ENCODE peak calls at places on chromosomes 11 and 22, in five cellular contexts. One of them, this sample, is unnamed.

GRCh38 chr11:116404143-116404800 is 368.5 kb downstream of the BUD13 start:
- DNase-seq in OCI-LY7: no peak
- DNase-seq in A549: no peak
- DNase-seq in ascending aorta: no peak
- DNase-seq in colonic mucosa: no peak
- DNase-seq in this sample: no peak

GRCh38 chr11:118434553-118435232 is 1.6 kb upstream of the KMT2A start:
- DNase-seq in OCI-LY7: peak
- DNase-seq in A549: no peak
- DNase-seq in ascending aorta: no peak
- DNase-seq in colonic mucosa: peak
- DNase-seq in this sample: peak

GRCh38 chr11:95262994-95263764 is 32.2 kb upstream of the SESN3 start:
- DNase-seq in OCI-LY7: no peak
- DNase-seq in A549: no peak
- DNase-seq in ascending aorta: no peak
- DNase-seq in colonic mucosa: no peak
- DNase-seq in this sample: no peak

GRCh38 chr22:46153930-46154329 is 3.6 kb downstream of the PPARA start:
- DNase-seq in OCI-LY7: no peak
- DNase-seq in A549: no peak
- DNase-seq in ascending aorta: no peak
- DNase-seq in colonic mucosa: no peak
- DNase-seq in this sample: no peak

GRCh38 chr11:97965849-97966646 is 1054.7 kb upstream of the CNTN5 start:
- DNase-seq in OCI-LY7: no peak
- DNase-seq in A549: no peak
- DNase-seq in ascending aorta: no peak
- DNase-seq in colonic mucosa: no peak
- DNase-seq in this sample: no peak

GRCh38 chr11:3095712-3096361 is 38.6 kb upstream of the CARS1 start:
- DNase-seq in OCI-LY7: no peak
- DNase-seq in A549: no peak
- DNase-seq in ascending aorta: peak
- DNase-seq in colonic mucosa: no peak
- DNase-seq in this sample: peak

GRCh38 chr11:130813196-130813595 is 103.1 kb downstream of the SNX19 start:
- DNase-seq in OCI-LY7: no peak
- DNase-seq in A549: no peak
- DNase-seq in ascending aorta: no peak
- DNase-seq in colonic mucosa: no peak
- DNase-seq in this sample: no peak

GRCh38 chr11:117634756-117635593 is 162.0 kb downstream of the DSCAML1 start:
- DNase-seq in OCI-LY7: no peak
- DNase-seq in A549: no peak
- DNase-seq in ascending aorta: no peak
- DNase-seq in colonic mucosa: no peak
- DNase-seq in this sample: no peak

GRCh38 chr11:47991894-47992293 is 11.5 kb downstream of the PTPRJ start:
- DNase-seq in OCI-LY7: no peak
- DNase-seq in A549: no peak
- DNase-seq in ascending aorta: no peak
- DNase-seq in colonic mucosa: no peak
- DNase-seq in this sample: no peak

GRCh38 chr11:29018631-29019030 is 910.4 kb downstream of the METTL15 start:
- DNase-seq in OCI-LY7: no peak
- DNase-seq in A549: peak
- DNase-seq in ascending aorta: no peak
- DNase-seq in colonic mucosa: no peak
- DNase-seq in this sample: no peak

DNA sequence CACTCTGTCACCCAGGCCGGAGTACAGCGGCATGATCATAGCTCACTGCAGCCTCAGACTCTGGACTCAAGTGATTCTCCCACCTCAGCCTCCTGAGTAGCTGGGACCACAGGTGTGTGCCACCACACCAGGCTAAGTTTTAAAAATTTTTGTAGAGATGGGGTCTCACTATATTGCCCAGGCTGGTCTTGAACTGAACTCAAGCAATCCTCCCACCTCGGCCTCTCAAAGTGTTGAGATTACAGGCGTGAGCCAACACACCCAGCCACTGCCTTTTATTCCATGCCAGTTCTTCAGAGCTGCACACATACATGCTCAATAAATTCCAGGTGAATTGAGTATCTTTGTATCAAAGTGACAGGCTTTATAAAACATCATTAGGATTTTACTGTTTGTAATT is 2.4 kb upstream of the COPB1 start:
- DNase-seq in OCI-LY7: no peak
- DNase-seq in A549: no peak
- DNase-seq in ascending aorta: no peak
- DNase-seq in colonic mucosa: no peak
- DNase-seq in this sample: no peak
- H3K27ac ChIP-seq in OCI-LY7: no peak
- H3K27ac ChIP-seq in A549: no peak
- H3K27ac ChIP-seq in ascending aorta: no peak
- H3K27ac ChIP-seq in colonic mucosa: no peak
- H3K27ac ChIP-seq in this sample: no peak

DNA sequence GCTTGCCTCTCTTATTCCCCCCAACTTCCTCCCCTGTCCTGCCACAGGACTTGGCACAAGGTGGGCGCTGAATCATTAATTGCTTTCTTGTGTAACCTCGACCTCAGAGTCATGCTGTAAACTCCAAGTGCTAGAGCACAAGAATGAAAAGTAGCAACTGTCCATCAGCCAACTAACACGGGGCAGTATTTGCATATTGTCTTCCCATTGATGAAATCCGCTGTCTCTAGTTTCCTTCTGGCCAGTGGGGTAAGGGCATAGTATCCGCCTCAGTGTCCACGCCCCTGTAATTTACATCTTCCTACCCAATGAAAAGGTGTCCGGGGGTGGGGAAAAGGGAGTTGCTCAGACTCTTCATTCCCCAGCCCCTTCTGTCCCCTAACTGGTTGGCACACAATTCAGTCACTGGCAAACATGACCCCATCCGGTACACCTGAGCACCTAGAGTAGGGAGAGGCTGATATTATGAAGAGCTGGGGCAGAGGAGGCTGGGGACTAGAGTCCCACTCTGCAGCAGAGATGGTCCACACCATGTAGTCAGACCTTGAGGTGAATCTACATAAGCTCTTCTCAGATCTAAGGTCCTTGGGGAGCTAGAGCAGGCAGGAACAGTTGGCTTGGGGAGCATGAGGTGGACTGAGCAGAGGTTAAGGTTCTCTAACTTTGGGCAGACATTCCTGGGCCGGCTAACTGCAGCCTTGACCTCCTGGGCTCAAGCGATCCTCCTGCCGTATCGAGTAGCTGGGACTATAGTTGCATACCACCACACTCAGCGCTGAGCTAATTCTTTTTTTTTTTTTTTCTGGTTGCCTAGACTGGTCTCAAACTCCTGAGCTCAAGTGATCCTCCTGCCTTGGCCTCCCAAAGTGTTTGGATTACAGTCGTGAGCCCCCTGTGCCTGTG is 6.8 kb upstream of the GGA1 start:
- DNase-seq in OCI-LY7: peak
- DNase-seq in A549: peak
- DNase-seq in ascending aorta: no peak
- DNase-seq in colonic mucosa: peak
- DNase-seq in this sample: no peak
- H3K27ac ChIP-seq in OCI-LY7: no peak
- H3K27ac ChIP-seq in A549: no peak
- H3K27ac ChIP-seq in ascending aorta: no peak
- H3K27ac ChIP-seq in colonic mucosa: peak
- H3K27ac ChIP-seq in this sample: peak

GRCh38 chr22:36162127-36163034 is 1.8 kb upstream of the APOL3 start:
- DNase-seq in OCI-LY7: peak
- DNase-seq in A549: no peak
- DNase-seq in ascending aorta: no peak
- DNase-seq in colonic mucosa: no peak
- DNase-seq in this sample: no peak
- H3K27ac ChIP-seq in OCI-LY7: peak
- H3K27ac ChIP-seq in A549: no peak
- H3K27ac ChIP-seq in ascending aorta: no peak
- H3K27ac ChIP-seq in colonic mucosa: peak
- H3K27ac ChIP-seq in this sample: no peak

DNA sequence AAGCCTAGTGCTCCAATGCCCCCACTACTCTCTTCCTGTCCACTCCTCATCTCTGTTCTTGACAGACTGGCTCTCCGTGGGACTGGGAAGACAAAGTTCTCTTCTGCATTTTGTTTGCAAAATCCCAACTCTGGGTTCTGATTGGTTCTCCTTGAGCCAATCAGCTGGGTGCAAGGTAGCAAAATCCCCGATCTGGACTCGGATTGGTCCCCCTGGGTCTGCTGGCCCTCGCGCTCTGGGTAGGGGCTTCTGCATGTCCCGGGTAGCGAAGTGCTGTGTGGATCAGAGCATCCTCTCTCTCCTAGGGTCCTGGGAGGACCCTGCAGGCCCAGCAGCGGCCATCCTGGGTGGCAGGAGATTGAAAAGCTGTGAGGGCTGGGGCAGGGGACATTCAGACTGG is 22.3 kb upstream of the A4GALT start:
- DNase-seq in OCI-LY7: no peak
- DNase-seq in A549: no peak
- DNase-seq in ascending aorta: no peak
- DNase-seq in colonic mucosa: no peak
- DNase-seq in this sample: no peak
- H3K27ac ChIP-seq in OCI-LY7: peak
- H3K27ac ChIP-seq in A549: peak
- H3K27ac ChIP-seq in ascending aorta: peak
- H3K27ac ChIP-seq in colonic mucosa: peak
- H3K27ac ChIP-seq in this sample: peak

GRCh38 chr22:36472689-36473088 is 8.8 kb downstream of the TXN2 start:
- DNase-seq in OCI-LY7: no peak
- DNase-seq in A549: no peak
- DNase-seq in ascending aorta: no peak
- DNase-seq in colonic mucosa: no peak
- DNase-seq in this sample: no peak
- H3K27ac ChIP-seq in OCI-LY7: no peak
- H3K27ac ChIP-seq in A549: no peak
- H3K27ac ChIP-seq in ascending aorta: peak
- H3K27ac ChIP-seq in colonic mucosa: peak
- H3K27ac ChIP-seq in this sample: no peak

GRCh38 chr11:33272338-33273107 is 15.3 kb downstream of the HIPK3 start:
- DNase-seq in OCI-LY7: no peak
- DNase-seq in A549: no peak
- DNase-seq in ascending aorta: no peak
- DNase-seq in colonic mucosa: no peak
- DNase-seq in this sample: no peak
- H3K27ac ChIP-seq in OCI-LY7: no peak
- H3K27ac ChIP-seq in A549: no peak
- H3K27ac ChIP-seq in ascending aorta: no peak
- H3K27ac ChIP-seq in colonic mucosa: no peak
- H3K27ac ChIP-seq in this sample: no peak

GRCh38 chr22:32765117-32765618 is 36.3 kb upstream of the TIMP3 start:
- DNase-seq in OCI-LY7: no peak
- DNase-seq in A549: no peak
- DNase-seq in ascending aorta: no peak
- DNase-seq in colonic mucosa: no peak
- DNase-seq in this sample: no peak

GRCh38 chr22:32760815-32761214 is 40.7 kb upstream of the TIMP3 start:
- DNase-seq in OCI-LY7: no peak
- DNase-seq in A549: no peak
- DNase-seq in ascending aorta: no peak
- DNase-seq in colonic mucosa: no peak
- DNase-seq in this sample: no peak

GRCh38 chr22:32761251-32761903 is 40.1 kb upstream of the TIMP3 start:
- DNase-seq in OCI-LY7: no peak
- DNase-seq in A549: no peak
- DNase-seq in ascending aorta: no peak
- DNase-seq in colonic mucosa: no peak
- DNase-seq in this sample: no peak

GRCh38 chr22:32760396-32760795 is 41.1 kb upstream of the TIMP3 start:
- DNase-seq in OCI-LY7: no peak
- DNase-seq in A549: no peak
- DNase-seq in ascending aorta: no peak
- DNase-seq in colonic mucosa: no peak
- DNase-seq in this sample: no peak

DNA sequence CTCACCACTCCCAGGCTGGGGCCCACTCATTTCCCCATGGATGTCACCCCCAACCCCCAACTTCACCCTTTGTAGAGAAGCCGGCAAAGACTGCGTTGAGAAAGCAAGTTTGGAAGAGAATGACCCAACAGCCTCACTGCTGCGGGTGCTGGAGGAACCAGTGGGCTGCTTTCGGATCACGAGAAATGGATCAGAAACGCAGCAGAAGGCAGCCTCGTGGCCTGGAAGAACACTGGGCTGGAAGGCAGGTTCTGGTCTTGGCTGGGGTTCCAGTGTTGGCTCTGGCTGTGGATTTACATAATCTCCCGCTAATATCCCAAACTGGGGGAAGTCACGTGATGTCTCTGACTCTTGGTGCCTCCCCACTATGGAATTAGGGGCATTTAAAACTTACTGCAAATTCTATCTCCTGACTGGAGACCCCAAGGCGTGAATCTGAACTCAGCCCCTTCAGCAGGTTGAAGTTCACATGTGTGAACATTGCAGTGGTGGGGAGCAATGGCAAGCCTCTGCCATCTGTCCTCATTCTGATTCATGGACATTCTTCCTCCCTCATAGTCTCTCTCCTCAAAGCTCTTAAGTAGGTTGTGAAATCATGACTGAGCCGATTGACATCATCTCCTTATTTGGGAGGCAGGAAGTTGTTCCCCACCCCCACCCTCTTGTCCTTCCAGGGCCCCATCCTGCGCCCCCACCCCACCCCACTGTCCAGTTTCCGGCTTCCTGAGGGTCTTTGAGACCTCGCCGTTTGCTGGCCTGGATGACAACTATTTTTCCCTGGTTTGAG is 37.0 kb upstream of the TIMP3 start:
- DNase-seq in OCI-LY7: no peak
- DNase-seq in A549: peak
- DNase-seq in ascending aorta: no peak
- DNase-seq in colonic mucosa: peak
- DNase-seq in this sample: peak
- H3K27ac ChIP-seq in OCI-LY7: no peak
- H3K27ac ChIP-seq in A549: no peak
- H3K27ac ChIP-seq in ascending aorta: peak
- H3K27ac ChIP-seq in colonic mucosa: no peak
- H3K27ac ChIP-seq in this sample: peak

This sample was measured in suprapubic skin.